ENCODE peak calls at places on chromosome 11, in nine cellular contexts. One of them, this sample, is unnamed.

GRCh38 chr11:40276960-40277359 is 1182.5 kb downstream of the LRRC4C start:
- DNase-seq in CD8-positive, alpha-beta T cell: no peak
- DNase-seq in MM.1S: no peak
- DNase-seq in neural progenitor cell: no peak
- DNase-seq in gastrocnemius medialis: no peak
- DNase-seq in colonic mucosa: no peak
- DNase-seq in iPS DF 6.9: no peak
- DNase-seq in aorta: no peak
- DNase-seq in spleen: no peak
- DNase-seq in this sample: no peak

GRCh38 chr11:67293090-67293489 is 4.0 kb downstream of the ANKRD13D start:
- DNase-seq in MM.1S: no peak
- DNase-seq in spleen: no peak
- DNase-seq in CD8-positive, alpha-beta T cell: no peak
- DNase-seq in colonic mucosa: no peak
- DNase-seq in aorta: no peak
- DNase-seq in iPS DF 6.9: no peak
- DNase-seq in neural progenitor cell: no peak
- DNase-seq in gastrocnemius medialis: no peak
- DNase-seq in this sample: no peak

GRCh38 chr11:20458905-20459632 is 71.6 kb downstream of the PRMT3 start:
- DNase-seq in aorta: no peak
- DNase-seq in spleen: no peak
- DNase-seq in MM.1S: no peak
- DNase-seq in iPS DF 6.9: no peak
- DNase-seq in colonic mucosa: no peak
- DNase-seq in CD8-positive, alpha-beta T cell: no peak
- DNase-seq in gastrocnemius medialis: no peak
- DNase-seq in neural progenitor cell: no peak
- DNase-seq in this sample: no peak

GRCh38 chr11:2294340-2295290 is 7.1 kb downstream of the C11orf21 start:
- DNase-seq in colonic mucosa: no peak
- DNase-seq in CD8-positive, alpha-beta T cell: peak; percentile 49
- DNase-seq in iPS DF 6.9: no peak
- DNase-seq in spleen: no peak
- DNase-seq in neural progenitor cell: peak; percentile 0
- DNase-seq in gastrocnemius medialis: peak; percentile 7
- DNase-seq in MM.1S: no peak
- DNase-seq in aorta: peak; percentile 39
- DNase-seq in this sample: no peak

GRCh38 chr11:120575461-120575860 is 63.9 kb downstream of the GRIK4 start:
- DNase-seq in CD8-positive, alpha-beta T cell: no peak
- DNase-seq in gastrocnemius medialis: no peak
- DNase-seq in iPS DF 6.9: no peak
- DNase-seq in MM.1S: no peak
- DNase-seq in spleen: peak; percentile 58
- DNase-seq in aorta: no peak
- DNase-seq in neural progenitor cell: no peak
- DNase-seq in colonic mucosa: no peak
- DNase-seq in this sample: no peak

GRCh38 chr11:35064114-35064800 is 74.7 kb upstream of the CD44 start:
- DNase-seq in gastrocnemius medialis: no peak
- DNase-seq in iPS DF 6.9: no peak
- DNase-seq in aorta: no peak
- DNase-seq in colonic mucosa: no peak
- DNase-seq in spleen: no peak
- DNase-seq in MM.1S: no peak
- DNase-seq in CD8-positive, alpha-beta T cell: no peak
- DNase-seq in neural progenitor cell: no peak
- DNase-seq in this sample: no peak

GRCh38 chr11:134071306-134071705 is 2.4 kb downstream of the JAM3 start:
- DNase-seq in iPS DF 6.9: no peak
- DNase-seq in gastrocnemius medialis: no peak
- DNase-seq in CD8-positive, alpha-beta T cell: no peak
- DNase-seq in MM.1S: no peak
- DNase-seq in colonic mucosa: no peak
- DNase-seq in aorta: no peak
- DNase-seq in spleen: no peak
- DNase-seq in neural progenitor cell: no peak
- DNase-seq in this sample: no peak

GRCh38 chr11:132942611-132943324 is 589.5 kb downstream of the OPCML start:
- DNase-seq in spleen: no peak
- DNase-seq in neural progenitor cell: peak; percentile 57
- DNase-seq in gastrocnemius medialis: no peak
- DNase-seq in CD8-positive, alpha-beta T cell: no peak
- DNase-seq in iPS DF 6.9: no peak
- DNase-seq in MM.1S: no peak
- DNase-seq in aorta: no peak
- DNase-seq in colonic mucosa: no peak
- DNase-seq in this sample: no peak

GRCh38 chr11:76321340-76321739 is 59.6 kb downstream of the THAP12 start:
- DNase-seq in neural progenitor cell: no peak
- DNase-seq in colonic mucosa: no peak
- DNase-seq in MM.1S: no peak
- DNase-seq in aorta: no peak
- DNase-seq in iPS DF 6.9: no peak
- DNase-seq in spleen: peak; percentile 35
- DNase-seq in gastrocnemius medialis: no peak
- DNase-seq in CD8-positive, alpha-beta T cell: no peak
- DNase-seq in this sample: no peak

GRCh38 chr11:59802639-59803176 is 7.9 kb downstream of the MRPL16 start:
- DNase-seq in CD8-positive, alpha-beta T cell: no peak
- DNase-seq in spleen: no peak
- DNase-seq in iPS DF 6.9: no peak
- DNase-seq in neural progenitor cell: peak; percentile 45
- DNase-seq in colonic mucosa: peak; percentile 60
- DNase-seq in MM.1S: peak; percentile 65
- DNase-seq in gastrocnemius medialis: peak; percentile 18
- DNase-seq in aorta: no peak
- DNase-seq in this sample: peak; percentile 73

GRCh38 chr11:81963018-81963417 is 770.6 kb downstream of the FAM181B start:
- DNase-seq in gastrocnemius medialis: no peak
- DNase-seq in colonic mucosa: no peak
- DNase-seq in neural progenitor cell: no peak
- DNase-seq in aorta: no peak
- DNase-seq in iPS DF 6.9: no peak
- DNase-seq in MM.1S: peak; percentile 15
- DNase-seq in spleen: no peak
- DNase-seq in CD8-positive, alpha-beta T cell: no peak
- DNase-seq in this sample: peak; percentile 10

GRCh38 chr11:65425971-65426838 is 3.6 kb downstream of the NEAT1 start:
- DNase-seq in iPS DF 6.9: no peak
- DNase-seq in CD8-positive, alpha-beta T cell: no peak
- DNase-seq in spleen: no peak
- DNase-seq in MM.1S: peak; percentile 87
- DNase-seq in neural progenitor cell: no peak
- DNase-seq in aorta: no peak
- DNase-seq in colonic mucosa: no peak
- DNase-seq in gastrocnemius medialis: no peak
- DNase-seq in this sample: peak; percentile 83

GRCh38 chr11:58134151-58134550 is 8.8 kb upstream of the OR9I1 start:
- DNase-seq in aorta: no peak
- DNase-seq in gastrocnemius medialis: no peak
- DNase-seq in iPS DF 6.9: no peak
- DNase-seq in neural progenitor cell: peak; percentile 2
- DNase-seq in spleen: no peak
- DNase-seq in CD8-positive, alpha-beta T cell: no peak
- DNase-seq in MM.1S: no peak
- DNase-seq in colonic mucosa: no peak
- DNase-seq in this sample: no peak

GRCh38 chr11:48052183-48053040 is 72.1 kb downstream of the PTPRJ start:
- DNase-seq in MM.1S: no peak
- DNase-seq in CD8-positive, alpha-beta T cell: no peak
- DNase-seq in spleen: no peak
- DNase-seq in colonic mucosa: no peak
- DNase-seq in iPS DF 6.9: no peak
- DNase-seq in aorta: no peak
- DNase-seq in neural progenitor cell: peak; percentile 24
- DNase-seq in gastrocnemius medialis: no peak
- DNase-seq in this sample: no peak
- H3K4me1 ChIP-seq in MM.1S: no peaks in the 10 kb centered on the region
- H3K4me1 ChIP-seq in CD8-positive, alpha-beta T cell: peaks cover 55% of the 10 kb centered on the region
- H3K4me1 ChIP-seq in spleen: peaks cover 68% of the 10 kb centered on the region
- H3K4me1 ChIP-seq in colonic mucosa: peaks cover 26% of the 10 kb centered on the region
- H3K4me1 ChIP-seq in iPS DF 6.9: peaks cover 10% of the 10 kb centered on the region
- H3K4me1 ChIP-seq in aorta: peaks cover 2% of the 10 kb centered on the region
- H3K4me1 ChIP-seq in neural progenitor cell: peaks cover 28% of the 10 kb centered on the region
- H3K4me1 ChIP-seq in gastrocnemius medialis: no peaks in the 10 kb centered on the region
- H3K4me1 ChIP-seq in this sample: peaks cover 64% of the 10 kb centered on the region

DNA sequence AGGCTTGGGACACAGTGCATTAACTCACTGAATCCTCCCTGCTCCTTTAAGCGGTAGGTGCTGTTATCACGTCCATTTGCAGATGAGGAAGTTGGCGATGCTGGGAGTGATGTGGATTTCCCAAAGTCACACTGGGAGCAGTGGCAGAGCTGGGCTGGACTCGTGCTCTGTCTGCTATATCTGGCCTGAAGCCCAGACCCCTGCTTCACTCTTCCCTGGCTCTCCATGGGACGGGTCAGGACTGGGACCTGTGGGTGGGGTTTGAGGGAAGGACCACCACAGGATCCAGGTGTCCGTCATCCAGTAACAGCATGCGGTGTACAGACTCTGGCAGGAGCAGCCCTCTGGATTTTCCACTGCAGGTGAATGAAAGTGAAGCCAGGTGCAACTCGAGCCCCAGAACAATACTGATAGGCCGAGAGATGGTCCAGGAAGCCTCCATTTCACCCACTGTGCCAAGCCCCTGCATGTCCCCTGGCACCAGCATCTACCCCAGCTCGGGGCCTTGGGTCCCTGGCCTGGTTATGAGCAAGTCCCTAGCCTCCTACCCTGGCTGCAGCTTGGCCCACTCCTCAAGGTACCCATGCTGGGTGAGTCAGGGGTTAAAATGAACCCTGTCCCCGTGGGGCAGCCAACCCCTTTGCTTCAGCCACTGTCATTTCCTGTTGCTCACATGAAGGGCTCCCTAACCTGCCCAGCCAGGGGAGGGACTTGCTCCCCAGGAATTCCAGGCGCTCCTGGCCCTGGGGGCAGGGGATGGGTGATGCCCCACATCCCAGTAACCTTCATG is 4.2 kb downstream of the USP2 start:
- DNase-seq in spleen: no peak
- DNase-seq in aorta: no peak
- DNase-seq in colonic mucosa: no peak
- DNase-seq in MM.1S: no peak
- DNase-seq in iPS DF 6.9: no peak
- DNase-seq in neural progenitor cell: no peak
- DNase-seq in gastrocnemius medialis: peak; percentile 70
- DNase-seq in CD8-positive, alpha-beta T cell: no peak
- DNase-seq in this sample: no peak
- H3K4me3 ChIP-seq in spleen: no peak overlapping the region
- H3K4me3 ChIP-seq in aorta: no peak overlapping the region
- H3K4me3 ChIP-seq in colonic mucosa: no peak overlapping the region
- H3K4me3 ChIP-seq in MM.1S: no peak overlapping the region
- H3K4me3 ChIP-seq in iPS DF 6.9: no peak overlapping the region
- H3K4me3 ChIP-seq in neural progenitor cell: no peak overlapping the region
- H3K4me3 ChIP-seq in gastrocnemius medialis: peak overlapping the region; percentile 67
- H3K4me3 ChIP-seq in CD8-positive, alpha-beta T cell: no peak overlapping the region
- H3K4me3 ChIP-seq in this sample: no peak overlapping the region

GRCh38 chr11:102256251-102256650 is 61.0 kb upstream of the BIRC3 start:
- DNase-seq in CD8-positive, alpha-beta T cell: no peak
- DNase-seq in iPS DF 6.9: no peak
- DNase-seq in neural progenitor cell: no peak
- DNase-seq in spleen: no peak
- DNase-seq in colonic mucosa: no peak
- DNase-seq in MM.1S: no peak
- DNase-seq in gastrocnemius medialis: no peak
- DNase-seq in aorta: no peak
- DNase-seq in this sample: no peak
- H3K27ac ChIP-seq in CD8-positive, alpha-beta T cell: no peak overlapping the region
- H3K27ac ChIP-seq in iPS DF 6.9: no peak overlapping the region
- H3K27ac ChIP-seq in neural progenitor cell: no peak overlapping the region
- H3K27ac ChIP-seq in spleen: no peak overlapping the region
- H3K27ac ChIP-seq in colonic mucosa: no peak overlapping the region
- H3K27ac ChIP-seq in MM.1S: no peak overlapping the region
- H3K27ac ChIP-seq in gastrocnemius medialis: no peak overlapping the region
- H3K27ac ChIP-seq in aorta: no peak overlapping the region
- H3K27ac ChIP-seq in this sample: no peak overlapping the region

GRCh38 chr11:118631109-118631508 is 23.7 kb downstream of the PHLDB1 start:
- DNase-seq in spleen: no peak
- DNase-seq in MM.1S: no peak
- DNase-seq in aorta: no peak
- DNase-seq in iPS DF 6.9: no peak
- DNase-seq in CD8-positive, alpha-beta T cell: no peak
- DNase-seq in neural progenitor cell: no peak
- DNase-seq in gastrocnemius medialis: no peak
- DNase-seq in colonic mucosa: peak; percentile 54
- DNase-seq in this sample: no peak

GRCh38 chr11:118633319-118633690 is 25.9 kb downstream of the PHLDB1 start:
- DNase-seq in gastrocnemius medialis: no peak
- DNase-seq in spleen: no peak
- DNase-seq in CD8-positive, alpha-beta T cell: no peak
- DNase-seq in aorta: no peak
- DNase-seq in iPS DF 6.9: no peak
- DNase-seq in MM.1S: no peak
- DNase-seq in neural progenitor cell: no peak
- DNase-seq in colonic mucosa: no peak
- DNase-seq in this sample: no peak

GRCh38 chr11:118633979-118634378 is 26.6 kb downstream of the PHLDB1 start:
- DNase-seq in colonic mucosa: no peak
- DNase-seq in neural progenitor cell: peak; percentile 4
- DNase-seq in gastrocnemius medialis: no peak
- DNase-seq in spleen: no peak
- DNase-seq in aorta: no peak
- DNase-seq in iPS DF 6.9: no peak
- DNase-seq in MM.1S: no peak
- DNase-seq in CD8-positive, alpha-beta T cell: no peak
- DNase-seq in this sample: no peak

GRCh38 chr11:118631510-118631909 is 24.1 kb downstream of the PHLDB1 start:
- DNase-seq in iPS DF 6.9: no peak
- DNase-seq in MM.1S: no peak
- DNase-seq in CD8-positive, alpha-beta T cell: no peak
- DNase-seq in gastrocnemius medialis: no peak
- DNase-seq in spleen: no peak
- DNase-seq in neural progenitor cell: no peak
- DNase-seq in aorta: no peak
- DNase-seq in colonic mucosa: peak; percentile 87
- DNase-seq in this sample: no peak

DNA sequence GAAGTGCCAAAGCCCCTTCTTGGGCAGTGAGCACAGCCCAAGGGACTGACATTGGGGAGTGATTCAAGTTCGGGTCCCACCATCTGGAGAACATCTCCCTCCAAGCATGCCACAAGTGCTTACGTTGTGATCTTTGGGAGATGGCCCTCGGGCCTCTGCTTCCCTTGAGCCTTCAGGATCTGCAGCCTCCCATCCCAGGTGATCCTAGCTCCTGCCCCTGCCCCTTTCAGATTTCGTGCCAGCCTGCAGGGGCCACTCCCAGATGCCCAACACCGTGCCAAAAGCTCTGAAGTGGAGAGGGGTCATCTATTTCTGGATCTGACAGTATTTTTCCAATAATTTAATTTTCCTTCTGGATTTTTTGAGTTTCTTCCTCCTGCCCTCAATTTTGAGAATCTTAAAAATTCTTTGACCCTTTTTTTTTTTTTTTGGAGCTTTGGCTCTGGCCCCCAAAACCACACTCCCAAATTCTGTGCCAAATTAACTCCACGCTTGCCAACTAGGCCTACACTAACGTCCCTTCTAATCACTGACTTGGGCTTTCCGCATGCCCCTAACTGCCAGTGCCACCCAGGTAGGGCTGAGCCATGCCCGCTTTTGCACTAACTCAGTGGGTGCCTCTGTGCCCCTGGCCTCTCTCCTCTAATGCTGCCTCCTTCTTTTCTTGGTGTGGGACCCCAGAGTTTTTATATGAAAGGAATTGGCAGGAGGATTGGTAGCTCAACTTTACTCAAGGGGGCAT is 25.3 kb downstream of the PHLDB1 start:
- DNase-seq in aorta: no peak
- DNase-seq in gastrocnemius medialis: no peak
- DNase-seq in CD8-positive, alpha-beta T cell: no peak
- DNase-seq in neural progenitor cell: no peak
- DNase-seq in iPS DF 6.9: no peak
- DNase-seq in colonic mucosa: no peak
- DNase-seq in MM.1S: no peak
- DNase-seq in spleen: no peak
- DNase-seq in this sample: no peak
- H3K4me1 ChIP-seq in aorta: no peaks in the 10 kb centered on the region
- H3K4me1 ChIP-seq in gastrocnemius medialis: peaks cover 46% of the 10 kb centered on the region
- H3K4me1 ChIP-seq in CD8-positive, alpha-beta T cell: no peaks in the 10 kb centered on the region
- H3K4me1 ChIP-seq in neural progenitor cell: peaks cover 26% of the 10 kb centered on the region
- H3K4me1 ChIP-seq in iPS DF 6.9: peaks cover 11% of the 10 kb centered on the region
- H3K4me1 ChIP-seq in colonic mucosa: peaks cover 19% of the 10 kb centered on the region
- H3K4me1 ChIP-seq in MM.1S: no peaks in the 10 kb centered on the region
- H3K4me1 ChIP-seq in spleen: no peaks in the 10 kb centered on the region
- H3K4me1 ChIP-seq in this sample: no peaks in the 10 kb centered on the region